ENCODE peak calls at places on chromosomes 7 and 10, in seven cellular contexts. L is PC-3, Q is neural progenitor cell, J is HCT116, R is OCI-LY7, X is hepatocyte, E is GM23248. U is an unnamed sample. For H3K9me3, the result is how much of the 10 kb centered on the place peaks cover.

GRCh38 chr7:34096135-34096775 is 190.9 kb downstream of the BMPER start:
- DNase-seq in L (peak), Q (no peak), X (peak), J (no peak), E (peak), R (no peak), U (no peak)

GRCh38 chr7:104096683-104097082 is 107.2 kb upstream of the RELN start:
- DNase-seq in X (peak), R (no peak), Q (peak), L (peak), E (peak), J (peak), U (peak)

GRCh38 chr7:23389701-23390100 is 80.6 kb downstream of the IGF2BP3 start:
- DNase-seq in L (no peak), R (no peak), J (no peak), Q (no peak), E (no peak), X (no peak), U (no peak)

GRCh38 chr7:117012284-117013174 is 59.2 kb downstream of the ST7 start:
- DNase-seq in Q (peak), X (peak), E (peak), J (peak), R (peak), L (peak), U (peak)

GRCh38 chr7:142853739-142854504 is 954 bp upstream of the EPHB6 start:
- DNase-seq in Q (peak), R (peak), E (peak), L (peak), J (peak), X (peak), U (peak)

GRCh38 chr10:35822316-35822715 is 180.2 kb upstream of the FZD8 start:
- DNase-seq in X (peak), R (no peak), E (peak), Q (peak), J (no peak), L (peak), U (no peak)

GRCh38 chr10:97818572-97818971 is 31.1 kb upstream of the GOLGA7B start:
- DNase-seq in X (no peak), E (no peak), R (no peak), Q (no peak), J (no peak), L (no peak), U (no peak)

GRCh38 chr7:153590136-153590535 is 462.1 kb upstream of the DPP6 start:
- DNase-seq in R (no peak), L (no peak), X (no peak), Q (no peak), J (no peak), E (no peak), U (no peak)

GRCh38 chr7:28855538-28856217 is 102.5 kb downstream of the TRIL start:
- DNase-seq in J (peak), Q (no peak), E (peak), R (no peak), L (peak), X (peak), U (no peak)

GRCh38 chr7:17007841-17008240 is 126.1 kb upstream of the AGR3 start:
- DNase-seq in L (peak), E (no peak), J (no peak), X (no peak), R (no peak), Q (no peak), U (no peak)

GRCh38 chr10:58359541-58359940 is 24.7 kb downstream of the UBE2D1 start:
- DNase-seq in Q (no peak), X (no peak), E (no peak), R (no peak), J (no peak), L (no peak), U (no peak)

GRCh38 chr10:95445223-95445836 is 115.8 kb downstream of the SORBS1 start:
- DNase-seq in J (peak), R (no peak), Q (no peak), L (peak), E (peak), X (peak), U (no peak)

GRCh38 chr10:82643601-82644000 is 768.6 kb downstream of the NRG3 start:
- DNase-seq in R (no peak), L (no peak), Q (no peak), E (no peak), X (peak), J (no peak), U (no peak)
- H3K4me3 ChIP-seq in R (no peak), L (no peak), Q (no peak), E (no peak), X (no peak), J (no peak), U (no peak)

DNA sequence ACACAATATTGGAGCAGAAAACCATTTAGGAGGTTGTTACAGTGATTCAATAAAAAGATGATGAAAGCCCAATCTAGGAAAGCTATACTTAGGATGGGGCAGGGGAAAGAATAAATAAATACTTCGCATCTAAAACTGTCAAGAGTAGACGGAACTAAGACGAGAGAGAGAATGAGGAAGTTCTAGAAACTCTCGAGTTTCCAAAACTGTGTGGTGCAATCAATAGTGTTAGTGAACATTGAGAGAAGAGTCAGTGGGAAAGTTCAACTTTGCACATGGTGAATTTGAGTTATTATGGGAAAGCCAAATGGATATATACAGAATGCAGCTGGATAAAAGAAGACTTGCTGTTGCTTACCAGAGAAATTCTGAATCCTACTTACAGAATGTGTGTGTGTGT is 133.8 kb upstream of the MEOX2 start:
- DNase-seq in Q (no peak), J (no peak), X (no peak), E (no peak), R (no peak), L (no peak), U (no peak)
- TF ChIP-seq EZH2phosphoT487 in Q (no peak), J (no peak), X (no peak), E (no peak), R (no peak), L (no peak), U (no peak)

GRCh38 chr7:151505433-151505832 is 14.3 kb downstream of the RHEB start:
- DNase-seq in L (peak), X (no peak), J (no peak), E (no peak), Q (no peak), R (no peak), U (no peak)

GRCh38 chr7:151504715-151505326 is 14.9 kb downstream of the RHEB start:
- DNase-seq in X (no peak), R (no peak), L (no peak), E (no peak), J (no peak), Q (no peak), U (no peak)

GRCh38 chr7:151498495-151498894 is 21.2 kb downstream of the RHEB start:
- DNase-seq in Q (no peak), X (no peak), E (no peak), J (no peak), R (no peak), L (no peak), U (no peak)

GRCh38 chr7:151503902-151504714 is 15.6 kb downstream of the RHEB start:
- DNase-seq in J (no peak), E (peak), X (peak), L (peak), R (no peak), Q (no peak), U (no peak)

DNA sequence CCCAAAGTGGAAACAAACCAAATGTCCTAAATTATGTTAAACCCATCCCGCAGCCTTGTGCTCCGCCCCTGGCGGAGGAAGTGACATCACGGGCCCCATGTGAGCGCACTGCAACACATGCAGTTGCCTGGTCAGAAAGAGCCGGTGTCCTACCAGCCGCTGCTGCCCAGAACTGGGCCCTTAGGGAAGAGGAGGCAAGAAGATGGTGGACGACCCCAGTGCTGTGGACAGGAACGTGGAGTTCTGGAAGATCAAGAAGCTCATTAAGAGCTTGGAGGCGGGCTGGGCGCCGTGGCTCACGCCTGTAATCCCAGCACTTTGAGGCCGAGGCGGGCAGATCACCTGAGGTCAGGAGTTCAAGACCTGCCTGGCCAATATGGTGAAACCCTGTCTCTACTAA is 18.0 kb downstream of the RHEB start:
- DNase-seq in J (no peak), E (no peak), Q (no peak), X (no peak), L (no peak), R (no peak), U (no peak)
- H3K9me3 ChIP-seq in J (under half), E (under half), Q (under half), X (under half), L (under half), R (under half), U (under half)

DNA sequence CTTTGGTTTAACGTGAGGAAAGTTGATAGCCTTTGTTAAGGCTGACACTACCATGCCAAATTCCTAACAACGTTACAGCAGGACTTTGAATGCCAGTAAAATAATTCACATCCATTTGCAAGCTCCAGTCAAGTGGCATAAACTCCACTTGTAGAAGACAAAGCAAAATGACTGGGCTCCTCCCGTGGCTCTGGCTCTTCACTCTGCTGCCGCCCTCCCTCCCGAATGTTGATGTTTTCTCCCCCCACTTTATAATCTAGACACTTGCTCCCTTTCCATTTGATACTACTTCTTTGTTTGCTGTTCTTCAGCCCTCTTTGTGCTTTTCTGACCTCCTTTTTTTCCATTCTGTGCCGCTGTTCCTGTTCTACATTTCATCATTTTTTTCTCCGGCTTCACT is 22.8 kb upstream of the ITGB8 start:
- DNase-seq in Q (peak), E (no peak), L (no peak), X (no peak), J (no peak), R (no peak), U (no peak)
- H3K4me3 ChIP-seq in Q (no peak), E (no peak), L (no peak), X (no peak), J (no peak), R (no peak), U (no peak)

GRCh38 chr10:104447331-104447730 is 93.7 kb downstream of the CFAP58 start:
- DNase-seq in E (peak), L (peak), J (no peak), Q (no peak), R (no peak), X (no peak), U (no peak)
- TF ChIP-seq EZH2phosphoT487 in E (no peak), L (no peak), J (no peak), Q (no peak), R (no peak), X (no peak), U (no peak)

U was measured in MM.1S.